ENCODE peak calls at places on chromosomes 3 and 15, in six cellular contexts. Z is RWPE1, Y is HFF-Myc, D is cardiac fibroblast, U is GM10248, Q is MCF 10A. E is an unnamed sample.

GRCh38 chr3:123655400-123655799 is 70.5 kb upstream of the HACD2 start:
- DNase-seq in Z (no peak), Y (no peak), D (no peak), U (no peak), Q (peak; percentile 43), E (no peak)

GRCh38 chr15:87416591-87417257 is 839.8 kb downstream of the NTRK3 start:
- DNase-seq in Z (no peak), Y (no peak), D (no peak), U (no peak), Q (no peak), E (peak; percentile 10)

GRCh38 chr3:47491777-47492176 is 16.0 kb upstream of the SCAP start:
- DNase-seq in Z (no peak), Y (no peak), D (no peak), U (no peak), Q (no peak), E (no peak)

GRCh38 chr3:188432826-188433525 is 279.0 kb downstream of the LPP start:
- DNase-seq in Z (no peak), Y (no peak), D (peak; percentile 84), U (no peak), Q (no peak), E (no peak)

GRCh38 chr3:45551214-45552010 is 43.1 kb upstream of the LIMD1 start:
- DNase-seq in Z (peak; percentile 84), Y (no peak), D (peak; percentile 95), U (no peak), Q (peak; percentile 94), E (peak; percentile 96)

GRCh38 chr3:133763797-133764734 is 17.9 kb downstream of the TF start:
- DNase-seq in Z (no peak), Y (no peak), D (peak; percentile 15), U (no peak), Q (no peak), E (no peak)

GRCh38 chr3:157618075-157618760 is 115.0 kb upstream of the VEPH1 start:
- DNase-seq in Z (peak; percentile 56), Y (peak; percentile 61), D (peak; percentile 83), U (peak; percentile 53), Q (peak; percentile 74), E (peak; percentile 83)

GRCh38 chr3:173411288-173412064 is 13.9 kb downstream of the NLGN1 start:
- DNase-seq in Z (peak; percentile 13), Y (no peak), D (peak; percentile 66), U (no peak), Q (peak; percentile 52), E (peak; percentile 38)

GRCh38 chr15:43086551-43086950 is 19.3 kb downstream of the UBR1 start:
- DNase-seq in Z (no peak), Y (no peak), D (no peak), U (peak; percentile 31), Q (no peak), E (peak; percentile 23)

GRCh38 chr15:27561816-27562215 is 537.3 kb downstream of the OCA2 start:
- DNase-seq in Z (no peak), Y (no peak), D (no peak), U (no peak), Q (no peak), E (peak; percentile 15)

GRCh38 chr15:27564656-27565055 is 534.5 kb downstream of the OCA2 start:
- DNase-seq in Z (no peak), Y (no peak), D (no peak), U (no peak), Q (no peak), E (no peak)

GRCh38 chr15:27563765-27564164 is 535.4 kb downstream of the OCA2 start:
- DNase-seq in Z (no peak), Y (no peak), D (no peak), U (no peak), Q (no peak), E (no peak)
- TF ChIP-seq CTCF in Z (no peak), Y (no peak), D (no peak), U (no peak), Q (no peak), E (no peak)

DNA sequence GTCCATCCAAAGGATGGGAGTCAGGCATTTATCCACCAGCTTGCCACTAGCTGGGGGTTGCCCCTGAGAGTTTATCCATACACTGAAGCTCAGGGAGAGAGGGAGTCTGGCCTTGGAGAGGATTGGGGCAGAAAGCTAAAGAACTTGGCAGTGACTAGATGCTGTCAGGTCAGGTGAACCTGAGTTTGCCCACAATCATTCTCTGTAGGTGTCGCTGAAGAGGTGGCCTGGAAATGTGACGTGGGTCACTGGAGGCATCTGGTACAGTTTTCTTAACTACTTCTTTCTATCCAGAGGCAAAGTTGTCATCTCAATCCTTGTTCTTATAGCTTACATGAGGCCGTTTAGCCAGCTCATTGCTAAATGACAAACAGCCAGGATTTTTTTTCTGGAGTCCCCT is 298.0 kb upstream of the CTNNB1 start:
- DNase-seq in Z (no peak), Y (no peak), D (no peak), U (no peak), Q (no peak), E (no peak)
- TF ChIP-seq CTCF in Z (no peak), Y (no peak), D (no peak), U (no peak), Q (no peak), E (no peak)

GRCh38 chr15:91488452-91488851 is 365.1 kb upstream of the SLCO3A1 start:
- DNase-seq in Z (no peak), Y (no peak), D (no peak), U (no peak), Q (no peak), E (peak; percentile 23)

GRCh38 chr15:91490211-91490610 is 363.3 kb upstream of the SLCO3A1 start:
- DNase-seq in Z (no peak), Y (no peak), D (no peak), U (no peak), Q (no peak), E (no peak)

GRCh38 chr15:91496754-91497691 is 356.5 kb upstream of the SLCO3A1 start:
- DNase-seq in Z (peak; percentile 10), Y (no peak), D (no peak), U (no peak), Q (peak; percentile 43), E (peak; percentile 17)

DNA sequence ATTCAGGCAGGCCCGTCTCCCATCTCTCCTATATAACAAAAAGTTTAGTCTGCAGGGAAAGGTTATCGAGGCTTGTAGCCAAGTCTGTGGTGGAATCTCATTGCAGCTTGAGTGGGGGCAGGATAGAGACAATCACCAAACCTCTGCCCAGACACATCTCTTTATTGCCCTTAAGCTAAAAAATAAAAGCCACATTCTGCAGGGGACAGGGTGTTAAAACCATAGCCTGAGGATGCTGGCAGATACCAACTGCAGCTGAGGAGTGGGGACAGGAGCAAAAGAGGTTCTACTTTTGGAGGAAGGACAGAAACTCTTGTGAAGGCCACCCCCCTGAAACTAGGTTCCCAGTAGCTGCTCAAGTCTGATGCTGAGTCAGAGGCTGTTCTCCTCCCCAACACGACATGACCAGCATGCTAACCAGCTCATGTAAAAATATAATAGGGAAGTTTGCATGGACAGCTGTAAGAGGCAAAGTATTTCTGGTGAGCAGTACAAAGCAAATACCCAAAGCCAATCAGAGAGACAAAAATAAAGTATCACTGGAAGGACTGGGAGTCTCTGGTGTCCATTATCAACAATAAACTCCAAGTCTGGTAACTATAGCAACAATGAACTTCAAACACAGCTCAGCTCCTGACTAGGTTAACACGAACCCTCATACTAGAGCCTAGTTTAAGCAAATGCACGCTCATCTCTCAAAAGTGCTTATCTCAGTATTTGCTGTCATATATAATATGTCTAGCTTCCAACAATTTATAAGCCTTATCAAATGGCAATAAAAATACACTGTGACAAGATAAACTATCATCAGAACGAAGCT is 362.2 kb upstream of the SLCO3A1 start:
- DNase-seq in Z (peak; percentile 28), Y (no peak), D (no peak), U (no peak), Q (peak; percentile 15), E (peak; percentile 59)
- TF ChIP-seq CTCF in Z (no peak), Y (no peak), D (no peak), U (no peak), Q (no peak), E (no peak)

GRCh38 chr15:40807888-40808194 is 568 bp upstream of the DNAJC17 start:
- DNase-seq in Z (no peak), Y (no peak), D (no peak), U (no peak), Q (no peak), E (no peak)

GRCh38 chr15:40807028-40807887 is at the start of the genes DNAJC17 and ZFYVE19:
- DNase-seq in Z (peak; percentile 94), Y (peak; percentile 91), D (peak; percentile 99), U (peak; percentile 94), Q (peak; percentile 98), E (peak; percentile 95)

GRCh38 chr15:40803076-40803475 is 3.8 kb upstream of the ZFYVE19 start:
- DNase-seq in Z (no peak), Y (no peak), D (no peak), U (no peak), Q (no peak), E (no peak)

GRCh38 chr15:40806672-40807027 is 239 bp upstream of the ZFYVE19 start:
- DNase-seq in Z (no peak), Y (no peak), D (no peak), U (no peak), Q (no peak), E (no peak)

DNA sequence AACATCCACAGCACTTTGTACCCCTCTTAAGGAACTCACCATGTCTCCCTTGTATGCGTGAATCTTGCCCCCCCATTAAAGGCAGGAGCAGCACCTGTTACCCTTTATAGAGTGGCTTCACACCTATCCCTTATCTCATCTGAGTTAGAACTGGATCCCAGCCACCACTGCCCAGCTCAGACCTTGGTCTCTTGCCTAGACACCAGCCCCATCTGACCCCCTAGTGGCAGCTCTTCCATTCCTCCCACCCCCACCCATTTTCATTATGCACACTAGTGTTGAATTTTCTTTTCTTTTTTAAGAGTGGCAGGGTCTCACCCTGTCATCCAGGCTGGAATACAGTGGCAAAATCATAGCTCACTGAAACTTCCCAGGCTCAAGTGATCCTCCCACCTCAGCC is 3.2 kb upstream of the ZFYVE19 start:
- DNase-seq in Z (no peak), Y (no peak), D (no peak), U (no peak), Q (no peak), E (no peak)
- TF ChIP-seq CTCF in Z (no peak), Y (no peak), D (no peak), U (no peak), Q (no peak), E (no peak)

DNA sequence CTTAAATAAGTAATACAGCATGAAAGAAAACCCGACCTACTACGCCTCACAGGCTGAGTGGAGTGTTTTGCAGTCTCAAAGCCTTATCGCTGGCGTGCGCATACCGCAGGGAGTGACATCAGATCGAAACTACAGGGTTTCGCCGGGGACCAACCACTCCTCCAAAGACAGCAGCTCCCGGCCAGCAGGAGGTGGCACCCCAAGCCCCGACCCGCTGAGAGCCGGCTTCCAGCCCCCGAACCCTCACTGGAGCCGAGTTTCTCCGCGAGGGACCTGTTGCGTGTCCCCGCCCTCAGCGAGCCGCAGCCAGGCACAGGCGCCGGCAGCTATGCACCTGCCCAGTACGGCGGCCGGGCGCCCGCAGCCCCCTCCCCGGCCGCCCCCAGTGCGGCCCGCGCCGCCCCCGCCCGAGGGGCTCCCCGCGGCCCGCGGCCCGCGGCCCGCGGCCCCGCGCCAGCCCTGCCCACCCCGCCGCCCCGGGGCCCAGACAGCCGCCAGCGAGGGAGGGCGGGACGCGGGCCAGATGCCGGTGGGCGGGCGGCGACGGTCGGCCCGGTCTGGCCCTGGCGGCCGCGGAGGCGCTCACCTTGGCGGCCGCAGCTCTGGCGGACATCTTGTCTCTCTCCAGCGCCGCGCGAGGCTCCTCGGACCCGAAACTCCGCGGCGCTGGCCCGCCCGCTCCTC is 710 bp downstream of the TJP1 start:
- DNase-seq in Z (peak; percentile 77), Y (no peak), D (peak; percentile 78), U (peak; percentile 34), Q (peak; percentile 87), E (peak; percentile 87)
- TF ChIP-seq CTCF in Z (peak; percentile 37), Y (no peak), D (peak; percentile 36), U (no peak), Q (no peak), E (peak; percentile 66)

GRCh38 chr15:52259503-52259902 is 36.1 kb downstream of the MYO5C start:
- DNase-seq in Z (no peak), Y (no peak), D (no peak), U (no peak), Q (no peak), E (no peak)
- TF ChIP-seq CTCF in Z (no peak), Y (no peak), D (no peak), U (no peak), Q (no peak), E (no peak)

E was measured in bronchial epithelial cell.